ENCODE peak calls at places on chromosomes 11 and 22, in six cellular contexts. K is stimulated activated CD4-positive, alpha-beta T cell treated with anti-CD3 and anti-CD28 coated beads, Interleukin-4, amount 100 ng/mL, for 4 hours; F is NCI-H774; Q is activated T-cell treated with anti-CD3 and anti-CD28 coated beads for 48 hours; T is astrocyte; Y is activated T-helper 1 cell treated with anti-CD3 and anti-CD28 coated beads, Interleukin-12 subunit alpha, Interleukin-12 subunit beta, Interleukin-2, Interleukin-4 antibody, amounts not matched to agents 30 ng/mL and 10 ng/mL and 1 ng/mL, durations not matched to agents 14 hours and 24 hours and 36 hours. J is an unnamed sample.

GRCh38 chr11:118533769-118534729 is 3.1 kb downstream of the TMEM25 start:
- DNase-seq in K (no peak), F (no peak), Q (no peak), T (no peak), Y (no peak), J (no peak)

GRCh38 chr11:75813126-75813525 is 1.9 kb upstream of the UVRAG start:
- DNase-seq in K (no peak), F (no peak), Q (no peak), T (no peak), Y (no peak), J (no peak)

GRCh38 chr11:44971185-44971584 is 20.5 kb upstream of the TP53I11 start:
- DNase-seq in K (no peak), F (no peak), Q (no peak), T (no peak), Y (no peak), J (no peak)

GRCh38 chr11:68142028-68142412 is 20.8 kb upstream of the CHKA start:
- DNase-seq in K (peak; percentile 65), F (no peak), Q (peak; percentile 59), T (no peak), Y (peak; percentile 26), J (no peak)

GRCh38 chr22:40190501-40190900 is 12.8 kb downstream of the TNRC6B start:
- DNase-seq in K (no peak), F (no peak), Q (no peak), T (no peak), Y (no peak), J (no peak)

GRCh38 chr11:95886462-95886861 is 37.4 kb downstream of the MTMR2 start:
- DNase-seq in K (no peak), F (no peak), Q (no peak), T (no peak), Y (no peak), J (no peak)

GRCh38 chr11:43574949-43575915 is 105.3 kb upstream of the HSD17B12 start:
- DNase-seq in K (no peak), F (no peak), Q (peak; percentile 19), T (peak; percentile 58), Y (no peak), J (no peak)

GRCh38 chr11:66717925-66718319 is 11.1 kb downstream of the SPTBN2 start:
- DNase-seq in K (no peak), F (no peak), Q (no peak), T (no peak), Y (no peak), J (no peak)

GRCh38 chr11:66729447-66729846 is 431 bp upstream of the SPTBN2 start:
- DNase-seq in K (no peak), F (no peak), Q (no peak), T (no peak), Y (no peak), J (no peak)

GRCh38 chr11:7696424-7696823 is 9.9 kb downstream of the OVCH2 start:
- DNase-seq in K (peak; percentile 18), F (no peak), Q (peak; percentile 2), T (no peak), Y (no peak), J (no peak)

GRCh38 chr11:82750643-82751139 is 17.0 kb upstream of the FAM181B start:
- DNase-seq in K (no peak), F (peak; percentile 28), Q (no peak), T (no peak), Y (peak; percentile 4), J (no peak)

GRCh38 chr11:73399159-73400090 is 23.2 kb downstream of the RELT start:
- DNase-seq in K (no peak), F (no peak), Q (no peak), T (no peak), Y (no peak), J (no peak)

GRCh38 chr22:35839811-35840739 is 122.4 kb downstream of the APOL5 start:
- DNase-seq in K (no peak), F (peak; percentile 82), Q (peak; percentile 6), T (peak; percentile 98), Y (no peak), J (peak; percentile 58)

GRCh38 chr11:90434858-90435257 is 212.0 kb upstream of the CHORDC1 start:
- DNase-seq in K (no peak), F (no peak), Q (no peak), T (no peak), Y (no peak), J (no peak)

GRCh38 chr11:130625907-130626306 is 177.5 kb downstream of the ADAMTS15 start:
- DNase-seq in K (no peak), F (no peak), Q (no peak), T (no peak), Y (no peak), J (no peak)

GRCh38 chr11:107576497-107577086 is 11.1 kb upstream of the ALKBH8 start:
- DNase-seq in K (peak; percentile 38), F (peak; percentile 7), Q (peak; percentile 40), T (no peak), Y (no peak), J (no peak)

GRCh38 chr22:24230911-24231656 is 13.8 kb downstream of the GGT5 start:
- DNase-seq in K (peak; percentile 38), F (no peak), Q (peak; percentile 55), T (no peak), Y (peak; percentile 41), J (no peak)

GRCh38 chr11:834371-835316 is 1.9 kb downstream of the CD151 start:
- DNase-seq in K (no peak), F (no peak), Q (no peak), T (peak; percentile 67), Y (no peak), J (no peak)

GRCh38 chr22:41447435-41448188 is 1.0 kb upstream of the TOB2 start:
- DNase-seq in K (peak; percentile 46), F (peak; percentile 15), Q (peak; percentile 60), T (peak; percentile 60), Y (peak; percentile 63), J (no peak)

GRCh38 chr22:37139762-37140161 is 10.0 kb downstream of the IL2RB start:
- DNase-seq in K (no peak), F (no peak), Q (no peak), T (no peak), Y (no peak), J (no peak)

GRCh38 chr11:77172666-77172982 is 44.6 kb downstream of the MYO7A start:
- DNase-seq in K (no peak), F (no peak), Q (no peak), T (peak; percentile 12), Y (no peak), J (no peak)

GRCh38 chr11:64130618-64131017 is 35.3 kb downstream of the MACROD1 start:
- DNase-seq in K (no peak), F (no peak), Q (no peak), T (no peak), Y (no peak), J (no peak)

GRCh38 chr11:61524963-61525587 is 16.5 kb downstream of the LRRC10B start:
- DNase-seq in K (no peak), F (no peak), Q (no peak), T (no peak), Y (no peak), J (no peak)

GRCh38 chr22:44648821-44649566 is 53.0 kb upstream of the PRR5 start:
- DNase-seq in K (no peak), F (no peak), Q (no peak), T (peak; percentile 69), Y (no peak), J (no peak)

GRCh38 chr11:60699282-60699681 is at the start of gene MS4A8:
- DNase-seq in K (no peak), F (peak; percentile 91), Q (no peak), T (no peak), Y (no peak), J (peak; percentile 83)

GRCh38 chr11:28110839-28111235 is 2.6 kb downstream of the METTL15 start:
- DNase-seq in K (no peak), F (no peak), Q (no peak), T (peak; percentile 22), Y (no peak), J (no peak)

GRCh38 chr11:31641477-31642062 is 132.0 kb downstream of the ELP4 start:
- DNase-seq in K (no peak), F (peak; percentile 23), Q (no peak), T (peak; percentile 32), Y (no peak), J (no peak)

GRCh38 chr11:65777241-65777640 is 3.5 kb downstream of the AP5B1 start:
- DNase-seq in K (no peak), F (no peak), Q (no peak), T (no peak), Y (no peak), J (no peak)

GRCh38 chr22:39574779-39575551 is 4.4 kb downstream of the CACNA1I start:
- DNase-seq in K (no peak), F (no peak), Q (no peak), T (peak; percentile 91), Y (no peak), J (no peak)

GRCh38 chr11:118899296-118899688 is 15.6 kb downstream of the CXCR5 start:
- DNase-seq in K (no peak), F (no peak), Q (no peak), T (no peak), Y (no peak), J (no peak)

GRCh38 chr11:94866936-94867795 is 99.0 kb downstream of the AMOTL1 start:
- DNase-seq in K (no peak), F (no peak), Q (no peak), T (no peak), Y (no peak), J (no peak)

GRCh38 chr22:49532831-49533802 is 294.6 kb downstream of the BRD1 start:
- DNase-seq in K (no peak), F (no peak), Q (no peak), T (no peak), Y (no peak), J (no peak)

GRCh38 chr11:30710216-30710615 is 124.1 kb upstream of the MPPED2 start:
- DNase-seq in K (no peak), F (no peak), Q (no peak), T (no peak), Y (no peak), J (no peak)

GRCh38 chr11:130470832-130471706 is 22.6 kb downstream of the ADAMTS15 start:
- DNase-seq in K (no peak), F (no peak), Q (no peak), T (no peak), Y (no peak), J (no peak)

GRCh38 chr11:85947431-85948272 is 92.5 kb downstream of the CCDC83 start:
- DNase-seq in K (no peak), F (no peak), Q (no peak), T (peak; percentile 76), Y (peak; percentile 6), J (no peak)

GRCh38 chr22:19523240-19524169 is 705 bp downstream of the CLDN5 start:
- DNase-seq in K (no peak), F (no peak), Q (no peak), T (peak; percentile 26), Y (peak; percentile 24), J (no peak)

GRCh38 chr11:115612331-115612730 is 108.1 kb upstream of the CADM1 start:
- DNase-seq in K (no peak), F (no peak), Q (no peak), T (peak; percentile 74), Y (no peak), J (no peak)

GRCh38 chr22:43181321-43182076 is 5.4 kb downstream of the TTLL12 start:
- DNase-seq in K (no peak), F (no peak), Q (no peak), T (no peak), Y (no peak), J (no peak)